ENCODE peak calls at places on chromosomes 6 and 20, in five cellular contexts. One of them, this sample, is unnamed.

GRCh38 chr20:62977613-62978558 is 25.4 kb downstream of the SLC17A9 start:
- DNase-seq in MCF 10A: peak
- DNase-seq in type B pancreatic cell: no peak
- DNase-seq in kidney epithelial cell: no peak
- DNase-seq in OCI-LY7: peak
- DNase-seq in this sample: no peak

GRCh38 chr6:115363379-115363778 is 697.3 kb downstream of the FRK start:
- DNase-seq in kidney epithelial cell: no peak
- DNase-seq in MCF 10A: no peak
- DNase-seq in OCI-LY7: no peak
- DNase-seq in type B pancreatic cell: no peak
- DNase-seq in this sample: no peak

GRCh38 chr6:146913842-146914562 is 290.2 kb upstream of the STXBP5 start:
- DNase-seq in MCF 10A: peak
- DNase-seq in kidney epithelial cell: peak
- DNase-seq in type B pancreatic cell: peak
- DNase-seq in OCI-LY7: no peak
- DNase-seq in this sample: peak

GRCh38 chr6:116557863-116558262 is 4.3 kb downstream of the CALHM4 start:
- DNase-seq in OCI-LY7: no peak
- DNase-seq in kidney epithelial cell: peak
- DNase-seq in MCF 10A: peak
- DNase-seq in type B pancreatic cell: no peak
- DNase-seq in this sample: no peak

GRCh38 chr6:107490568-107491058 is 696 bp downstream of the SOBP start:
- DNase-seq in type B pancreatic cell: no peak
- DNase-seq in MCF 10A: no peak
- DNase-seq in kidney epithelial cell: no peak
- DNase-seq in OCI-LY7: peak
- DNase-seq in this sample: peak

GRCh38 chr20:25041813-25042530 is 16.0 kb downstream of the ACSS1 start:
- DNase-seq in OCI-LY7: no peak
- DNase-seq in MCF 10A: no peak
- DNase-seq in type B pancreatic cell: no peak
- DNase-seq in kidney epithelial cell: no peak
- DNase-seq in this sample: no peak

GRCh38 chr6:53630533-53631269 is 34.9 kb downstream of the KLHL31 start:
- DNase-seq in OCI-LY7: no peak
- DNase-seq in kidney epithelial cell: no peak
- DNase-seq in MCF 10A: no peak
- DNase-seq in type B pancreatic cell: no peak
- DNase-seq in this sample: no peak

GRCh38 chr6:37020426-37021211 is 15.2 kb downstream of the FGD2 start:
- DNase-seq in MCF 10A: peak
- DNase-seq in OCI-LY7: no peak
- DNase-seq in type B pancreatic cell: no peak
- DNase-seq in kidney epithelial cell: no peak
- DNase-seq in this sample: no peak

GRCh38 chr20:13325033-13325432 is 104.0 kb downstream of the ISM1 start:
- DNase-seq in type B pancreatic cell: no peak
- DNase-seq in OCI-LY7: no peak
- DNase-seq in MCF 10A: peak
- DNase-seq in kidney epithelial cell: no peak
- DNase-seq in this sample: peak

GRCh38 chr6:127300411-127300810 is 33.7 kb downstream of the RNF146 start:
- DNase-seq in MCF 10A: peak
- DNase-seq in type B pancreatic cell: no peak
- DNase-seq in kidney epithelial cell: peak
- DNase-seq in OCI-LY7: no peak
- DNase-seq in this sample: no peak

GRCh38 chr6:145891565-145891964 is 72.6 kb downstream of the SHPRH start:
- DNase-seq in type B pancreatic cell: no peak
- DNase-seq in MCF 10A: no peak
- DNase-seq in kidney epithelial cell: no peak
- DNase-seq in OCI-LY7: no peak
- DNase-seq in this sample: no peak

GRCh38 chr20:59821201-59821600 is 112.2 kb downstream of the SYCP2 start:
- DNase-seq in type B pancreatic cell: no peak
- DNase-seq in MCF 10A: no peak
- DNase-seq in kidney epithelial cell: no peak
- DNase-seq in OCI-LY7: no peak
- DNase-seq in this sample: no peak

GRCh38 chr6:14396392-14396791 is 278.8 kb downstream of the CD83 start:
- DNase-seq in kidney epithelial cell: no peak
- DNase-seq in MCF 10A: no peak
- DNase-seq in type B pancreatic cell: no peak
- DNase-seq in OCI-LY7: no peak
- DNase-seq in this sample: no peak

GRCh38 chr20:18692453-18692852 is 104.6 kb downstream of the DTD1 start:
- DNase-seq in kidney epithelial cell: no peak
- DNase-seq in type B pancreatic cell: no peak
- DNase-seq in MCF 10A: no peak
- DNase-seq in OCI-LY7: no peak
- DNase-seq in this sample: no peak

GRCh38 chr20:44211177-44212039 is 837 bp upstream of the OSER1 start:
- DNase-seq in OCI-LY7: no peak
- DNase-seq in type B pancreatic cell: no peak
- DNase-seq in kidney epithelial cell: no peak
- DNase-seq in MCF 10A: peak
- DNase-seq in this sample: no peak

GRCh38 chr6:36997811-36998722 is 7.4 kb upstream of the FGD2 start:
- DNase-seq in OCI-LY7: no peak
- DNase-seq in type B pancreatic cell: no peak
- DNase-seq in kidney epithelial cell: no peak
- DNase-seq in MCF 10A: peak
- DNase-seq in this sample: no peak

GRCh38 chr6:132797975-132798819 is at the start of gene SLC18B1:
- DNase-seq in MCF 10A: peak
- DNase-seq in type B pancreatic cell: peak
- DNase-seq in OCI-LY7: peak
- DNase-seq in kidney epithelial cell: no peak
- DNase-seq in this sample: peak

GRCh38 chr20:45470262-45470931 is 844 bp downstream of the WFDC2 start:
- DNase-seq in MCF 10A: no peak
- DNase-seq in kidney epithelial cell: no peak
- DNase-seq in type B pancreatic cell: no peak
- DNase-seq in OCI-LY7: no peak
- DNase-seq in this sample: peak

GRCh38 chr6:75551367-75551952 is 50.2 kb upstream of the SENP6 start:
- DNase-seq in OCI-LY7: no peak
- DNase-seq in type B pancreatic cell: no peak
- DNase-seq in kidney epithelial cell: no peak
- DNase-seq in MCF 10A: no peak
- DNase-seq in this sample: no peak

GRCh38 chr20:57654998-57655811 is 35.0 kb upstream of the ZBP1 start:
- DNase-seq in type B pancreatic cell: peak
- DNase-seq in OCI-LY7: peak
- DNase-seq in kidney epithelial cell: no peak
- DNase-seq in MCF 10A: no peak
- DNase-seq in this sample: peak

GRCh38 chr6:43705996-43706395 is 18.4 kb upstream of the MRPS18A start:
- DNase-seq in kidney epithelial cell: no peak
- DNase-seq in OCI-LY7: peak
- DNase-seq in MCF 10A: no peak
- DNase-seq in type B pancreatic cell: no peak
- DNase-seq in this sample: no peak

GRCh38 chr20:3710703-3711417 is 1.5 kb downstream of the SIGLEC1 start:
- DNase-seq in OCI-LY7: peak
- DNase-seq in MCF 10A: peak
- DNase-seq in kidney epithelial cell: no peak
- DNase-seq in type B pancreatic cell: no peak
- DNase-seq in this sample: peak

GRCh38 chr6:100775667-100776066 is 105.5 kb downstream of the ASCC3 start:
- DNase-seq in type B pancreatic cell: no peak
- DNase-seq in MCF 10A: no peak
- DNase-seq in OCI-LY7: no peak
- DNase-seq in kidney epithelial cell: no peak
- DNase-seq in this sample: no peak

GRCh38 chr6:100774681-100775080 is 106.4 kb downstream of the ASCC3 start:
- DNase-seq in MCF 10A: no peak
- DNase-seq in OCI-LY7: no peak
- DNase-seq in type B pancreatic cell: no peak
- DNase-seq in kidney epithelial cell: no peak
- DNase-seq in this sample: no peak

GRCh38 chr6:100785982-100786381 is 95.1 kb downstream of the ASCC3 start:
- DNase-seq in MCF 10A: no peak
- DNase-seq in kidney epithelial cell: no peak
- DNase-seq in OCI-LY7: no peak
- DNase-seq in type B pancreatic cell: no peak
- DNase-seq in this sample: no peak

GRCh38 chr6:100780648-100781047 is 100.5 kb downstream of the ASCC3 start:
- DNase-seq in type B pancreatic cell: no peak
- DNase-seq in OCI-LY7: no peak
- DNase-seq in kidney epithelial cell: no peak
- DNase-seq in MCF 10A: no peak
- DNase-seq in this sample: no peak
- TF ChIP-seq CTCF in type B pancreatic cell: no peak
- TF ChIP-seq CTCF in OCI-LY7: no peak
- TF ChIP-seq CTCF in kidney epithelial cell: no peak
- TF ChIP-seq CTCF in MCF 10A: no peak
- TF ChIP-seq CTCF in this sample: no peak

GRCh38 chr20:51303731-51304670 is 238.5 kb downstream of the NFATC2 start:
- DNase-seq in OCI-LY7: no peak
- DNase-seq in type B pancreatic cell: no peak
- DNase-seq in MCF 10A: no peak
- DNase-seq in kidney epithelial cell: no peak
- DNase-seq in this sample: no peak
- TF ChIP-seq CTCF in OCI-LY7: no peak
- TF ChIP-seq CTCF in type B pancreatic cell: no peak
- TF ChIP-seq CTCF in MCF 10A: no peak
- TF ChIP-seq CTCF in kidney epithelial cell: no peak
- TF ChIP-seq CTCF in this sample: no peak

DNA sequence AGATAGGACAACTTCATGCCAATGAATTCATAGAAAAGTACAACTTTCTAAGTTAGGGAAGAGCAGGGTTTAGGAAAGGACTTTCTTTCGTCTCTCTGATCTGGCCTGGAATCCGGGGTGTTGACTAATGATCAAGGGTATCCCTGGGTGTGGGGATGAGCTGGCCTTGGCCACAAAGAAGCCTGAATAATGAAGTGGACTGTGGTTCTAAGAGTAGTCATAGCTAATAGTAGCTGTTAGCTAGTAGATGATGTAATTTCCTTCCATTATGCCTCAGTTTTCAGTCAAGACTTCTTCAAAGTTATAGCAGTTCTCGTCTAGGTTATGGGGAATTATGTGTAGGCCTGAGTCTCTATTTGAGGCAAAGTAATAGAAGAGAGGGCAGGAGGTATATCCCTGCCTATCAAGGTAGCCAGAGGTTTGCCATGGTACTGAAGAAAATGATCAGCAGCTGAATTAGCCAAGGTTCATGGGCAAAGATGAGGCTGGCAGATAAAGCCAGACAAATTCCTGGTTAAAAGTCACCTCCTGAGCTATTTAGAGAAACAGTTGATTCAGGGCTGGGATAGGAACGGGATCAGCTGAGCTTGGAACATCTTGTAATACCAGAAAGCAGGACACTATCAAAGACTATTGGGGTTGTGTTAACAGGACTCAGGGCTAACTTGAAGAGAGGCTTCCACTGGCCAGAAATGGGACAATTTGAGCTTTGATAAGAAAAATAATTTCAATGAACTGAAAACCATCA is 18.7 kb upstream of the TRPC4AP start:
- DNase-seq in type B pancreatic cell: no peak
- DNase-seq in OCI-LY7: no peak
- DNase-seq in kidney epithelial cell: peak
- DNase-seq in MCF 10A: peak
- DNase-seq in this sample: no peak
- TF ChIP-seq CTCF in type B pancreatic cell: no peak
- TF ChIP-seq CTCF in OCI-LY7: no peak
- TF ChIP-seq CTCF in kidney epithelial cell: no peak
- TF ChIP-seq CTCF in MCF 10A: no peak
- TF ChIP-seq CTCF in this sample: no peak

DNA sequence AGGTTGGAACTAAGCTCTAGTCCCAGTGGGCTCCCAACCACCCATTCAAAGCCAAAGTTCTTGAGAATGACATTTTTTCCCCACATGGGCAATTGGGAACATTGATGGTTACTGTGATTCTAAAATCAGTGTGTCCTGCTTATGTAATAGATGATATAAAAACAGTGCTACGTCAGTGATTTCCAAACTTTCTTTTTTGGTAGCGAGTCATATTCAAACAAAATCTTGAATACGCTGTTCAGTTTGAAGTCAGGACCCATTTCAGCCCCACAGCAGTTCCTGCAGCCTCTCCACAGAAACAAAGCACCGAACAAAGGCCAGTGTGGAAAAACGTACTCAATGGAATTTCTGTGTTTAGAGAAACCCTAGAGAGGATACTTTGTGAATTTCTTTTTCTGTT is 170.0 kb upstream of the OLIG3 start:
- DNase-seq in OCI-LY7: no peak
- DNase-seq in kidney epithelial cell: no peak
- DNase-seq in type B pancreatic cell: no peak
- DNase-seq in MCF 10A: no peak
- DNase-seq in this sample: no peak
- TF ChIP-seq CTCF in OCI-LY7: no peak
- TF ChIP-seq CTCF in kidney epithelial cell: no peak
- TF ChIP-seq CTCF in type B pancreatic cell: no peak
- TF ChIP-seq CTCF in MCF 10A: no peak
- TF ChIP-seq CTCF in this sample: no peak